ENCODE peak calls at places on chromosomes 16 and 17, in ten cellular contexts. One of them, this sample, is unnamed.

GRCh38 chr16:50842589-50842988 is 100.7 kb downstream of the CYLD start:
- DNase-seq in heart right ventricle: no peak
- DNase-seq in HL-60: no peak
- DNase-seq in EH: no peak
- DNase-seq in WTC11: no peak
- DNase-seq in activated CD8-positive, alpha-beta memory T cell treated with anti-CD3 and anti-CD28 coated beads for 24 hours: no peak
- DNase-seq in A172: peak
- DNase-seq in psoas muscle: no peak
- DNase-seq in cardiac fibroblast: no peak
- DNase-seq in mucosa of descending colon: no peak
- DNase-seq in this sample: no peak

GRCh38 chr16:68401871-68402747 is 46.2 kb downstream of the SMPD3 start:
- DNase-seq in mucosa of descending colon: no peak
- DNase-seq in psoas muscle: no peak
- DNase-seq in activated CD8-positive, alpha-beta memory T cell treated with anti-CD3 and anti-CD28 coated beads for 24 hours: no peak
- DNase-seq in EH: peak
- DNase-seq in heart right ventricle: no peak
- DNase-seq in WTC11: no peak
- DNase-seq in A172: peak
- DNase-seq in HL-60: peak
- DNase-seq in cardiac fibroblast: peak
- DNase-seq in this sample: no peak

GRCh38 chr17:6547336-6547735 is 9.0 kb downstream of the PITPNM3 start:
- DNase-seq in psoas muscle: peak
- DNase-seq in cardiac fibroblast: no peak
- DNase-seq in HL-60: no peak
- DNase-seq in activated CD8-positive, alpha-beta memory T cell treated with anti-CD3 and anti-CD28 coated beads for 24 hours: no peak
- DNase-seq in mucosa of descending colon: no peak
- DNase-seq in heart right ventricle: no peak
- DNase-seq in A172: no peak
- DNase-seq in WTC11: no peak
- DNase-seq in EH: no peak
- DNase-seq in this sample: no peak

GRCh38 chr17:2705888-2706795 is 5.4 kb downstream of the CLUH start:
- DNase-seq in A172: no peak
- DNase-seq in activated CD8-positive, alpha-beta memory T cell treated with anti-CD3 and anti-CD28 coated beads for 24 hours: no peak
- DNase-seq in EH: no peak
- DNase-seq in heart right ventricle: no peak
- DNase-seq in WTC11: peak
- DNase-seq in HL-60: no peak
- DNase-seq in mucosa of descending colon: no peak
- DNase-seq in psoas muscle: peak
- DNase-seq in cardiac fibroblast: no peak
- DNase-seq in this sample: peak

GRCh38 chr17:48577330-48577945 is 712 bp downstream of the HOXB4 start:
- DNase-seq in heart right ventricle: no peak
- DNase-seq in mucosa of descending colon: no peak
- DNase-seq in activated CD8-positive, alpha-beta memory T cell treated with anti-CD3 and anti-CD28 coated beads for 24 hours: no peak
- DNase-seq in EH: no peak
- DNase-seq in HL-60: no peak
- DNase-seq in psoas muscle: no peak
- DNase-seq in A172: peak
- DNase-seq in WTC11: no peak
- DNase-seq in cardiac fibroblast: no peak
- DNase-seq in this sample: no peak

GRCh38 chr17:46035112-46035818 is 36.2 kb downstream of the STH start:
- DNase-seq in heart right ventricle: no peak
- DNase-seq in activated CD8-positive, alpha-beta memory T cell treated with anti-CD3 and anti-CD28 coated beads for 24 hours: no peak
- DNase-seq in WTC11: no peak
- DNase-seq in mucosa of descending colon: no peak
- DNase-seq in HL-60: no peak
- DNase-seq in psoas muscle: no peak
- DNase-seq in cardiac fibroblast: no peak
- DNase-seq in A172: no peak
- DNase-seq in EH: no peak
- DNase-seq in this sample: no peak

GRCh38 chr17:78168906-78169793 is 769 bp downstream of the SYNGR2 start:
- DNase-seq in WTC11: peak
- DNase-seq in HL-60: no peak
- DNase-seq in psoas muscle: peak
- DNase-seq in A172: peak
- DNase-seq in EH: peak
- DNase-seq in activated CD8-positive, alpha-beta memory T cell treated with anti-CD3 and anti-CD28 coated beads for 24 hours: peak
- DNase-seq in mucosa of descending colon: peak
- DNase-seq in cardiac fibroblast: peak
- DNase-seq in heart right ventricle: peak
- DNase-seq in this sample: peak

GRCh38 chr16:86975445-86975844 is 341.7 kb downstream of the C16orf95 start:
- DNase-seq in cardiac fibroblast: peak
- DNase-seq in heart right ventricle: no peak
- DNase-seq in psoas muscle: peak
- DNase-seq in HL-60: no peak
- DNase-seq in A172: peak
- DNase-seq in EH: peak
- DNase-seq in mucosa of descending colon: no peak
- DNase-seq in WTC11: peak
- DNase-seq in activated CD8-positive, alpha-beta memory T cell treated with anti-CD3 and anti-CD28 coated beads for 24 hours: no peak
- DNase-seq in this sample: no peak

GRCh38 chr17:11896199-11896598 is 101.1 kb downstream of the ZNF18 start:
- DNase-seq in heart right ventricle: no peak
- DNase-seq in A172: no peak
- DNase-seq in EH: no peak
- DNase-seq in psoas muscle: no peak
- DNase-seq in HL-60: no peak
- DNase-seq in mucosa of descending colon: no peak
- DNase-seq in cardiac fibroblast: no peak
- DNase-seq in activated CD8-positive, alpha-beta memory T cell treated with anti-CD3 and anti-CD28 coated beads for 24 hours: no peak
- DNase-seq in WTC11: no peak
- DNase-seq in this sample: no peak

GRCh38 chr16:55010492-55011260 is 80.0 kb downstream of the IRX5 start:
- DNase-seq in heart right ventricle: no peak
- DNase-seq in A172: no peak
- DNase-seq in EH: no peak
- DNase-seq in activated CD8-positive, alpha-beta memory T cell treated with anti-CD3 and anti-CD28 coated beads for 24 hours: no peak
- DNase-seq in mucosa of descending colon: no peak
- DNase-seq in psoas muscle: no peak
- DNase-seq in HL-60: no peak
- DNase-seq in cardiac fibroblast: no peak
- DNase-seq in WTC11: no peak
- DNase-seq in this sample: no peak

GRCh38 chr16:11034481-11034931 is 90.1 kb downstream of the CLEC16A start:
- DNase-seq in psoas muscle: peak
- DNase-seq in WTC11: no peak
- DNase-seq in activated CD8-positive, alpha-beta memory T cell treated with anti-CD3 and anti-CD28 coated beads for 24 hours: peak
- DNase-seq in heart right ventricle: no peak
- DNase-seq in EH: no peak
- DNase-seq in cardiac fibroblast: peak
- DNase-seq in HL-60: no peak
- DNase-seq in mucosa of descending colon: peak
- DNase-seq in A172: no peak
- DNase-seq in this sample: no peak

GRCh38 chr16:69443809-69444611 is 19.6 kb downstream of the CYB5B start:
- DNase-seq in activated CD8-positive, alpha-beta memory T cell treated with anti-CD3 and anti-CD28 coated beads for 24 hours: no peak
- DNase-seq in heart right ventricle: no peak
- DNase-seq in EH: peak
- DNase-seq in WTC11: no peak
- DNase-seq in psoas muscle: peak
- DNase-seq in cardiac fibroblast: peak
- DNase-seq in HL-60: no peak
- DNase-seq in mucosa of descending colon: peak
- DNase-seq in A172: peak
- DNase-seq in this sample: no peak

GRCh38 chr17:59547131-59547915 is 18.1 kb upstream of the DHX40 start:
- DNase-seq in EH: peak
- DNase-seq in activated CD8-positive, alpha-beta memory T cell treated with anti-CD3 and anti-CD28 coated beads for 24 hours: no peak
- DNase-seq in HL-60: no peak
- DNase-seq in psoas muscle: no peak
- DNase-seq in mucosa of descending colon: no peak
- DNase-seq in WTC11: no peak
- DNase-seq in heart right ventricle: no peak
- DNase-seq in A172: no peak
- DNase-seq in cardiac fibroblast: peak
- DNase-seq in this sample: no peak

GRCh38 chr17:79191270-79191934 is 116.8 kb downstream of the ENGASE start:
- DNase-seq in WTC11: no peak
- DNase-seq in EH: no peak
- DNase-seq in mucosa of descending colon: no peak
- DNase-seq in activated CD8-positive, alpha-beta memory T cell treated with anti-CD3 and anti-CD28 coated beads for 24 hours: no peak
- DNase-seq in A172: no peak
- DNase-seq in cardiac fibroblast: no peak
- DNase-seq in HL-60: no peak
- DNase-seq in psoas muscle: no peak
- DNase-seq in heart right ventricle: no peak
- DNase-seq in this sample: no peak

GRCh38 chr16:10256855-10257641 is 74.8 kb upstream of the GRIN2A start:
- DNase-seq in heart right ventricle: peak
- DNase-seq in EH: peak
- DNase-seq in activated CD8-positive, alpha-beta memory T cell treated with anti-CD3 and anti-CD28 coated beads for 24 hours: peak
- DNase-seq in A172: peak
- DNase-seq in psoas muscle: no peak
- DNase-seq in WTC11: peak
- DNase-seq in HL-60: no peak
- DNase-seq in cardiac fibroblast: peak
- DNase-seq in mucosa of descending colon: peak
- DNase-seq in this sample: peak

GRCh38 chr17:61431594-61432311 is 20.5 kb upstream of the TBX4 start:
- DNase-seq in cardiac fibroblast: peak
- DNase-seq in psoas muscle: no peak
- DNase-seq in activated CD8-positive, alpha-beta memory T cell treated with anti-CD3 and anti-CD28 coated beads for 24 hours: no peak
- DNase-seq in WTC11: no peak
- DNase-seq in EH: peak
- DNase-seq in heart right ventricle: no peak
- DNase-seq in HL-60: no peak
- DNase-seq in mucosa of descending colon: no peak
- DNase-seq in A172: peak
- DNase-seq in this sample: no peak